ENCODE peak calls at places on chromosomes 3 and 15, in six cellular contexts. F is transverse colon, J is sigmoid colon, C is keratinocyte, L is adrenal gland, I is left lung. U is an unnamed sample.

GRCh38 chr15:65948352-65948751 is 79.1 kb downstream of the RAB11A start:
- DNase-seq in F (no peak), J (no peak), C (no peak), L (no peak), I (no peak), U (no peak)

GRCh38 chr3:79233431-79234060 is 534.3 kb downstream of the ROBO1 start:
- DNase-seq in F (no peak), J (no peak), C (no peak), L (no peak), I (no peak), U (no peak)

GRCh38 chr3:102614580-102614979 is 179.8 kb downstream of the ZPLD1 start:
- DNase-seq in F (no peak), J (no peak), C (no peak), L (no peak), I (no peak), U (no peak)

GRCh38 chr3:190566043-190566933 is 52.4 kb downstream of the IL1RAP start:
- DNase-seq in F (peak; percentile 50), J (peak; percentile 87), C (peak; percentile 98), L (peak; percentile 61), I (peak; percentile 91), U (peak; percentile 77)

GRCh38 chr3:37575284-37575683 is 286.4 kb upstream of the CTDSPL start:
- DNase-seq in F (no peak), J (no peak), C (no peak), L (no peak), I (no peak), U (no peak)

GRCh38 chr15:51229907-51230328 is 108.5 kb downstream of the CYP19A1 start:
- DNase-seq in F (no peak), J (no peak), C (no peak), L (no peak), I (no peak), U (no peak)

GRCh38 chr15:63045438-63046278 is 3.1 kb downstream of the TPM1 start:
- DNase-seq in F (no peak), J (no peak), C (no peak), L (no peak), I (no peak), U (no peak)

GRCh38 chr15:39535466-39535865 is 45.4 kb upstream of the THBS1 start:
- DNase-seq in F (no peak), J (no peak), C (no peak), L (no peak), I (no peak), U (no peak)

GRCh38 chr3:154060606-154061380 is 60.4 kb upstream of the ARHGEF26 start:
- DNase-seq in F (no peak), J (no peak), C (no peak), L (no peak), I (no peak), U (no peak)

GRCh38 chr3:161821591-161821990 is 325.0 kb downstream of the OTOL1 start:
- DNase-seq in F (no peak), J (no peak), C (no peak), L (no peak), I (no peak), U (no peak)

GRCh38 chr15:68352401-68353062 is 75.0 kb downstream of the FEM1B start:
- DNase-seq in F (peak; percentile 23), J (peak; percentile 90), C (peak; percentile 56), L (peak; percentile 63), I (peak; percentile 60), U (no peak)

GRCh38 chr15:60949034-60949977 is 279.8 kb downstream of the RORA start:
- DNase-seq in F (no peak), J (peak; percentile 62), C (no peak), L (no peak), I (no peak), U (no peak)

GRCh38 chr3:13544293-13544831 is 4.6 kb upstream of the FBLN2 start:
- DNase-seq in F (no peak), J (no peak), C (peak; percentile 79), L (no peak), I (no peak), U (no peak)

GRCh38 chr3:75978686-75979085 is 193.3 kb upstream of the ZNF717 start:
- DNase-seq in F (no peak), J (no peak), C (no peak), L (no peak), I (no peak), U (no peak)

GRCh38 chr15:55485273-55485672 is 22.8 kb downstream of the DNAAF4 start:
- DNase-seq in F (no peak), J (no peak), C (no peak), L (no peak), I (no peak), U (no peak)

GRCh38 chr3:34568766-34569165 is 770.3 kb downstream of the PDCD6IP start:
- DNase-seq in F (no peak), J (no peak), C (no peak), L (no peak), I (no peak), U (no peak)

GRCh38 chr3:71201939-71202338 is 381.6 kb downstream of the FOXP1 start:
- DNase-seq in F (peak; percentile 55), J (peak; percentile 89), C (no peak), L (peak; percentile 40), I (no peak), U (peak; percentile 81)

GRCh38 chr3:43736558-43736995 is 45.8 kb downstream of the ABHD5 start:
- DNase-seq in F (peak; percentile 37), J (no peak), C (no peak), L (no peak), I (no peak), U (no peak)

GRCh38 chr15:34223904-34224596 is 766 bp upstream of the EMC4 start:
- DNase-seq in F (peak; percentile 9), J (no peak), C (no peak), L (no peak), I (no peak), U (no peak)

GRCh38 chr3:168061332-168061996 is 34.3 kb downstream of the GOLIM4 start:
- DNase-seq in F (no peak), J (no peak), C (no peak), L (no peak), I (no peak), U (no peak)
- TF ChIP-seq CTCF in F (no peak), J (no peak), C (peak; percentile 22), L (no peak), I (no peak), U (no peak)

GRCh38 chr3:14804835-14805780 is 13.7 kb upstream of the FGD5 start:
- DNase-seq in F (no peak), J (no peak), C (no peak), L (no peak), I (no peak), U (no peak)
- H3K27ac ChIP-seq in F (no peak overlapping the region), J (no peak overlapping the region), C (no peak overlapping the region), L (no peak overlapping the region), I (peak overlapping the region; percentile 19), U (no peak overlapping the region)

GRCh38 chr15:73052679-73053397 is 575 bp downstream of the NEO1 start:
- DNase-seq in F (peak; percentile 62), J (peak; percentile 72), C (no peak), L (peak; percentile 44), I (peak; percentile 37), U (peak; percentile 71)
- TF ChIP-seq CTCF in F (peak; percentile 35), J (peak; percentile 31), C (peak; percentile 40), L (peak; percentile 17), I (peak; percentile 21), U (peak; percentile 31)

GRCh38 chr3:157441102-157441622 is 4.5 kb downstream of the PTX3 start:
- DNase-seq in F (no peak), J (no peak), C (no peak), L (no peak), I (no peak), U (no peak)

GRCh38 chr3:157443873-157444770 is 7.5 kb downstream of the PTX3 start:
- DNase-seq in F (no peak), J (no peak), C (no peak), L (no peak), I (no peak), U (no peak)

GRCh38 chr3:157444789-157445188 is 8.1 kb downstream of the PTX3 start:
- DNase-seq in F (no peak), J (no peak), C (no peak), L (no peak), I (no peak), U (no peak)

GRCh38 chr3:157445897-157446296 is 9.2 kb downstream of the PTX3 start:
- DNase-seq in F (no peak), J (no peak), C (no peak), L (no peak), I (no peak), U (no peak)

GRCh38 chr3:157442729-157443128 is 6.1 kb downstream of the PTX3 start:
- DNase-seq in F (no peak), J (no peak), C (no peak), L (no peak), I (no peak), U (no peak)
- H3K27ac ChIP-seq in F (no peak overlapping the region), J (no peak overlapping the region), C (no peak overlapping the region), L (no peak overlapping the region), I (no peak overlapping the region), U (no peak overlapping the region)

GRCh38 chr3:132822266-132822665 is 100.1 kb upstream of the NPHP3 start:
- DNase-seq in F (no peak), J (no peak), C (no peak), L (no peak), I (no peak), U (no peak)

GRCh38 chr3:132822837-132823236 is 100.6 kb upstream of the NPHP3 start:
- DNase-seq in F (no peak), J (no peak), C (no peak), L (no peak), I (no peak), U (no peak)

DNA sequence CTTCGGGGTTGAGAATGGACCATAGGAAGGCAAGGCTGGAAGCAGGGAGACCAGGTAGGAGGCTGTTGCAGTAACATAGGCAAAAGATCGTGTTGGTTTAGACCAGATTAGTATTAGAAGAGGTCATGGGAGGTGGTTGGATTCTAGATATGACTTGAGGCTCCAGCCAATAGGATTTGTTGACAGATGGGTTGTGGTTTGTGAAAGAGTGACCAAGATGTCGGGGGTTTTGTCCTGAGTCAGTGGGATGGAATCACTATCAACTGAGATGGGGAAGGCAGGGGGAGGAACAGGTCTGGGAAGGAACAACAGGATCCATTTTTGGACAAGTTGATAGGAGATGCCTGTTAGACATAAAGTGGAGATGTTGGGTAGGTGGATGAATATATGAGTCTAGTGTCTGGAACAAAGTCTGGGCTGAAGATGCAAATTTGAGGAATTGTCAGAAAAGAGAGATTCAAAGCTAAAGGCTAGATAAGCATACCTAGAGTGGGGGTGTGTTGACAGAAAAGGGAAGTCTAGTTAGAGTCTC is 95.5 kb upstream of the NPHP3 start:
- DNase-seq in F (no peak), J (no peak), C (no peak), L (no peak), I (no peak), U (no peak)
- TF ChIP-seq CTCF in F (no peak), J (no peak), C (no peak), L (no peak), I (no peak), U (no peak)

DNA sequence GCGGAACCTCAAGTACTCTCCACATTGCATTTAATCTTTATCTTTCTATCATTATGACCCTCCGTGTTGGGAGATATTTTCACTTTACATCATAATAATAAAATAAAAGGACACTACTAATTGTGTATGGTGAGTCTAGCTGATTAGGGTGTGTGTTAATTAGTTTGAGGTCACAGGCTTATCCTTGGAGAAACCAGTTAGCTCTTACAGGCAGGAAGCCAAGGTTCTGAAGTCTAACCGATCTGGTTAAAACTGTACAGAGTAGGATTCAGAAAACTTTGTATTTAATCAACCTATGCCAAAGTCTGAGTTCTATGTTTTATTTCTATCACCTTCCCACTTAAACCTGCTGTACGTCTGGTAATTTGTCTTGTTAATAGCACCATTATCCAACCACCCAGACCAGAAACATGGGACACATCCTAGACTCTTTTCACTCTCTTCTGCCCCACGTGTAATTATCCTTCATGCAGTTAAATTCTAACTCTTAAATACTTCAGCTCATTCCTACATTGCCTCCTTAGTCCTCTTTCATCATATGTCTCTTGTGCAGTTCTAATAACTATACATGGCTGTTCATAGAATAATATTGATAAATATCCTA is 14.6 kb downstream of the TIPARP start:
- DNase-seq in F (no peak), J (no peak), C (no peak), L (no peak), I (no peak), U (no peak)
- H3K27ac ChIP-seq in F (no peak overlapping the region), J (peak overlapping the region; percentile 31), C (no peak overlapping the region), L (no peak overlapping the region), I (no peak overlapping the region), U (no peak overlapping the region)